ENCODE peak calls at places on chromosome 13, in five cellular contexts. R is T-helper 17 cell; T is effector memory CD4-positive, alpha-beta T cell; U is left lung; H is GM04503. W is an unnamed sample.

GRCh38 chr13:27556109-27556508 is 64.2 kb downstream of the LNX2 start:
- DNase-seq in T (no peak), R (no peak), H (no peak), U (no peak), W (peak; percentile 71)

GRCh38 chr13:23025848-23026608 is 154.8 kb upstream of the SGCG start:
- DNase-seq in T (no peak), U (no peak), H (no peak), R (no peak), W (no peak)

GRCh38 chr13:73056054-73056962 is 2.5 kb upstream of the KLF5 start:
- DNase-seq in T (no peak), H (peak; percentile 27), U (no peak), R (no peak), W (peak; percentile 50)

GRCh38 chr13:80889829-80890228 is 548.9 kb upstream of the SPRY2 start:
- DNase-seq in U (no peak), T (no peak), R (no peak), H (no peak), W (no peak)

GRCh38 chr13:107846642-107847041 is 368.7 kb downstream of the LIG4 start:
- DNase-seq in R (no peak), T (no peak), H (no peak), U (no peak), W (no peak)

GRCh38 chr13:30816733-30817132 is 81.4 kb downstream of the ALOX5AP start:
- DNase-seq in H (no peak), R (no peak), U (no peak), T (no peak), W (peak; percentile 65)

GRCh38 chr13:79936368-79937136 is 404.4 kb downstream of the SPRY2 start:
- DNase-seq in U (no peak), H (peak; percentile 100), R (no peak), T (no peak), W (peak; percentile 100)

GRCh38 chr13:100063906-100064305 is 25.0 kb upstream of the PCCA start:
- DNase-seq in R (no peak), H (no peak), T (no peak), U (no peak), W (no peak)

GRCh38 chr13:114142137-114142550 is 9.7 kb upstream of the RASA3 start:
- DNase-seq in T (no peak), H (no peak), U (no peak), R (no peak), W (no peak)

GRCh38 chr13:40235160-40235796 is 431.2 kb downstream of the FOXO1 start:
- DNase-seq in T (no peak), U (no peak), R (no peak), H (no peak), W (no peak)

GRCh38 chr13:51097353-51098043 is 13.6 kb downstream of the C13orf42 start:
- DNase-seq in U (no peak), R (no peak), T (no peak), H (no peak), W (no peak)

GRCh38 chr13:44271915-44272341 is 101.7 kb upstream of the SERP2 start:
- DNase-seq in R (no peak), T (no peak), U (no peak), H (no peak), W (no peak)

GRCh38 chr13:78649997-78650724 is 8.8 kb downstream of the OBI1 start:
- DNase-seq in R (no peak), H (no peak), T (no peak), U (no peak), W (no peak)

GRCh38 chr13:40148103-40148502 is 492.6 kb downstream of the COG6 start:
- DNase-seq in H (no peak), T (peak; percentile 1), R (no peak), U (no peak), W (no peak)

GRCh38 chr13:110524484-110525254 is 36.9 kb downstream of the RAB20 start:
- DNase-seq in H (no peak), R (no peak), U (peak; percentile 81), T (no peak), W (no peak)

GRCh38 chr13:46492946-46493345 is 60.0 kb upstream of the LRCH1 start:
- DNase-seq in H (no peak), R (no peak), U (no peak), T (no peak), W (no peak)

GRCh38 chr13:39516140-39516539 is 86.9 kb downstream of the LHFPL6 start:
- DNase-seq in T (no peak), R (no peak), H (no peak), U (no peak), W (no peak)

GRCh38 chr13:78168981-78169380 is 250.3 kb upstream of the EDNRB start:
- DNase-seq in U (no peak), T (no peak), H (no peak), R (no peak), W (no peak)

GRCh38 chr13:78476910-78477309 is 126.4 kb downstream of the POU4F1 start:
- DNase-seq in R (no peak), T (no peak), H (no peak), U (no peak), W (no peak)

GRCh38 chr13:111962431-111962891 is 104.5 kb upstream of the SOX1 start:
- DNase-seq in T (no peak), R (no peak), H (no peak), U (no peak), W (no peak)

GRCh38 chr13:32278456-32278855 is 36.7 kb downstream of the ZAR1L start:
- DNase-seq in U (no peak), R (no peak), T (no peak), H (no peak), W (no peak)

GRCh38 chr13:46687810-46688209 is 109.2 kb downstream of the ESD start:
- DNase-seq in R (no peak), U (no peak), H (no peak), T (no peak), W (no peak)

GRCh38 chr13:23087884-23088283 is 92.9 kb upstream of the SGCG start:
- DNase-seq in U (no peak), R (no peak), T (no peak), H (no peak), W (no peak)

GRCh38 chr13:39217471-39217870 is 179.2 kb downstream of the NHLRC3 start:
- DNase-seq in T (no peak), R (no peak), H (no peak), U (no peak), W (no peak)

GRCh38 chr13:86960876-86961275 is 710.3 kb upstream of the SLITRK5 start:
- DNase-seq in U (no peak), R (no peak), T (no peak), H (no peak), W (no peak)

GRCh38 chr13:71285700-71286099 is 581.3 kb downstream of the DACH1 start:
- DNase-seq in U (no peak), R (no peak), T (no peak), H (no peak), W (no peak)

GRCh38 chr13:114264886-114265611 is 16.4 kb upstream of the UPF3A start:
- DNase-seq in U (no peak), T (no peak), H (peak; percentile 57), R (no peak), W (no peak)

GRCh38 chr13:23748109-23748508 is 141.1 kb downstream of the MIPEP start:
- DNase-seq in H (no peak), R (no peak), T (no peak), U (no peak), W (no peak)

GRCh38 chr13:106261450-106261849 is 274.0 kb downstream of the EFNB2 start:
- DNase-seq in R (no peak), T (no peak), H (no peak), U (no peak), W (no peak)

GRCh38 chr13:107680115-107680514 is 535.2 kb downstream of the LIG4 start:
- DNase-seq in U (no peak), H (no peak), T (no peak), R (no peak), W (no peak)

GRCh38 chr13:59356607-59357006 is 807.1 kb downstream of the DIAPH3 start:
- DNase-seq in H (no peak), T (no peak), R (no peak), U (peak; percentile 37), W (peak; percentile 82)

GRCh38 chr13:74571811-74572210 is 437.6 kb upstream of the KLF12 start:
- DNase-seq in H (no peak), R (no peak), U (no peak), T (no peak), W (no peak)

GRCh38 chr13:39760521-39760920 is 105.1 kb downstream of the COG6 start:
- DNase-seq in H (no peak), R (no peak), U (no peak), T (no peak), W (no peak)

GRCh38 chr13:32408999-32409313 is 19.0 kb downstream of the N4BP2L1 start:
- DNase-seq in T (no peak), H (no peak), U (no peak), R (no peak), W (no peak)

GRCh38 chr13:97727991-97728390 is 225.5 kb upstream of the IPO5 start:
- DNase-seq in H (no peak), R (no peak), T (no peak), U (no peak), W (no peak)

GRCh38 chr13:105202384-105202783 is 1333.1 kb downstream of the EFNB2 start:
- DNase-seq in H (no peak), R (no peak), U (no peak), T (no peak), W (peak; percentile 11)

GRCh38 chr13:113112893-113113845 is 7.6 kb downstream of the F7 start:
- DNase-seq in R (no peak), U (no peak), T (no peak), H (no peak), W (no peak)

GRCh38 chr13:40613192-40613818 is 53.1 kb downstream of the FOXO1 start:
- DNase-seq in H (no peak), R (peak; percentile 41), T (peak; percentile 58), U (no peak), W (no peak)